ENCODE peak calls at places on chromosomes 13 and 19, in five cellular contexts. One of them, this sample, is unnamed. For H3K27me3, the result is how much of the 10 kb centered on the place peaks cover.

GRCh38 chr19:41548954-41549688 is 26.8 kb upstream of the CEACAM21 start:
- DNase-seq in thoracic aorta: no peak
- DNase-seq in colonic mucosa: no peak
- DNase-seq in thyroid gland: no peak
- DNase-seq in AG04450: no peak
- DNase-seq in this sample: no peak

GRCh38 chr19:20038358-20039202 is 725 bp downstream of the ZNF682 start:
- DNase-seq in thoracic aorta: no peak
- DNase-seq in thyroid gland: no peak
- DNase-seq in AG04450: no peak
- DNase-seq in colonic mucosa: no peak
- DNase-seq in this sample: no peak

GRCh38 chr13:63024458-63024857 is 1608.8 kb upstream of the PCDH20 start:
- DNase-seq in thyroid gland: no peak
- DNase-seq in colonic mucosa: no peak
- DNase-seq in thoracic aorta: no peak
- DNase-seq in AG04450: no peak
- DNase-seq in this sample: no peak

GRCh38 chr13:29850213-29850898 is at the start of gene UBL3:
- DNase-seq in thyroid gland: peak
- DNase-seq in AG04450: peak
- DNase-seq in colonic mucosa: peak
- DNase-seq in thoracic aorta: peak
- DNase-seq in this sample: peak

GRCh38 chr13:41756198-41756885 is 204.6 kb downstream of the VWA8 start:
- DNase-seq in AG04450: no peak
- DNase-seq in thoracic aorta: no peak
- DNase-seq in colonic mucosa: no peak
- DNase-seq in thyroid gland: no peak
- DNase-seq in this sample: no peak

GRCh38 chr19:4089400-4089908 is 22.8 kb upstream of the ZBTB7A start:
- DNase-seq in thoracic aorta: no peak
- DNase-seq in colonic mucosa: peak
- DNase-seq in AG04450: no peak
- DNase-seq in thyroid gland: no peak
- DNase-seq in this sample: no peak

GRCh38 chr13:37481005-37481857 is 117.3 kb downstream of the POSTN start:
- DNase-seq in AG04450: no peak
- DNase-seq in thyroid gland: no peak
- DNase-seq in thoracic aorta: no peak
- DNase-seq in colonic mucosa: no peak
- DNase-seq in this sample: no peak

GRCh38 chr19:4327877-4328242 is 10.8 kb downstream of the STAP2 start:
- DNase-seq in thoracic aorta: no peak
- DNase-seq in thyroid gland: no peak
- DNase-seq in colonic mucosa: no peak
- DNase-seq in AG04450: no peak
- DNase-seq in this sample: no peak

GRCh38 chr13:48448963-48449614 is 36.2 kb upstream of the LPAR6 start:
- DNase-seq in thoracic aorta: no peak
- DNase-seq in colonic mucosa: no peak
- DNase-seq in thyroid gland: no peak
- DNase-seq in AG04450: peak
- DNase-seq in this sample: no peak

GRCh38 chr19:53365899-53366493 is 491 bp downstream of the ZNF525 start:
- DNase-seq in thoracic aorta: no peak
- DNase-seq in thyroid gland: peak
- DNase-seq in colonic mucosa: peak
- DNase-seq in AG04450: no peak
- DNase-seq in this sample: no peak

GRCh38 chr19:10104665-10105221 is 1.4 kb upstream of the PPAN start:
- DNase-seq in thyroid gland: no peak
- DNase-seq in AG04450: no peak
- DNase-seq in thoracic aorta: no peak
- DNase-seq in colonic mucosa: peak
- DNase-seq in this sample: no peak

GRCh38 chr19:54436031-54436523 is 12.9 kb upstream of the LENG8 start:
- DNase-seq in colonic mucosa: no peak
- DNase-seq in thoracic aorta: no peak
- DNase-seq in thyroid gland: no peak
- DNase-seq in AG04450: no peak
- DNase-seq in this sample: no peak

GRCh38 chr19:18650048-18650435 is 13.2 kb downstream of the KLHL26 start:
- DNase-seq in thoracic aorta: no peak
- DNase-seq in thyroid gland: no peak
- DNase-seq in colonic mucosa: peak
- DNase-seq in AG04450: no peak
- DNase-seq in this sample: peak

GRCh38 chr13:97382276-97382675 is 51.7 kb upstream of the RAP2A start:
- DNase-seq in thyroid gland: no peak
- DNase-seq in AG04450: no peak
- DNase-seq in thoracic aorta: no peak
- DNase-seq in colonic mucosa: no peak
- DNase-seq in this sample: no peak

GRCh38 chr13:48532473-48533206 is at the start of gene RCBTB2:
- DNase-seq in AG04450: peak
- DNase-seq in thyroid gland: peak
- DNase-seq in colonic mucosa: peak
- DNase-seq in thoracic aorta: peak
- DNase-seq in this sample: peak

GRCh38 chr13:20446900-20447299 is 78.8 kb downstream of the CRYL1 start:
- DNase-seq in colonic mucosa: no peak
- DNase-seq in thoracic aorta: no peak
- DNase-seq in AG04450: no peak
- DNase-seq in thyroid gland: no peak
- DNase-seq in this sample: no peak

GRCh38 chr13:53237696-53238095 is 209.1 kb downstream of the OLFM4 start:
- DNase-seq in thoracic aorta: no peak
- DNase-seq in colonic mucosa: no peak
- DNase-seq in AG04450: no peak
- DNase-seq in thyroid gland: no peak
- DNase-seq in this sample: no peak

GRCh38 chr13:46043647-46044046 is 8.9 kb downstream of the ZC3H13 start:
- DNase-seq in thoracic aorta: no peak
- DNase-seq in thyroid gland: no peak
- DNase-seq in colonic mucosa: no peak
- DNase-seq in AG04450: no peak
- DNase-seq in this sample: no peak

GRCh38 chr19:40493778-40494177 is 27.0 kb downstream of the SPTBN4 start:
- DNase-seq in colonic mucosa: no peak
- DNase-seq in thoracic aorta: no peak
- DNase-seq in thyroid gland: no peak
- DNase-seq in AG04450: no peak
- DNase-seq in this sample: no peak

GRCh38 chr19:19459707-19460251 is 54.3 kb downstream of the GATAD2A start:
- DNase-seq in thyroid gland: peak
- DNase-seq in thoracic aorta: no peak
- DNase-seq in AG04450: no peak
- DNase-seq in colonic mucosa: no peak
- DNase-seq in this sample: no peak

GRCh38 chr19:4456843-4457653 is 546 bp downstream of the UBXN6 start:
- DNase-seq in thyroid gland: peak
- DNase-seq in thoracic aorta: no peak
- DNase-seq in colonic mucosa: peak
- DNase-seq in AG04450: no peak
- DNase-seq in this sample: no peak

GRCh38 chr13:73248711-73249580 is 190.1 kb downstream of the KLF5 start:
- DNase-seq in thoracic aorta: no peak
- DNase-seq in thyroid gland: peak
- DNase-seq in colonic mucosa: peak
- DNase-seq in AG04450: peak
- DNase-seq in this sample: no peak

GRCh38 chr19:5789201-5789795 is 1.7 kb downstream of the DUS3L start:
- DNase-seq in colonic mucosa: no peak
- DNase-seq in thyroid gland: no peak
- DNase-seq in thoracic aorta: no peak
- DNase-seq in AG04450: no peak
- DNase-seq in this sample: no peak

GRCh38 chr19:28358604-28359003 is 854.3 kb downstream of the UQCRFS1 start:
- DNase-seq in thoracic aorta: no peak
- DNase-seq in thyroid gland: no peak
- DNase-seq in colonic mucosa: no peak
- DNase-seq in AG04450: no peak
- DNase-seq in this sample: no peak

GRCh38 chr19:49331616-49332055 is 3.6 kb upstream of the CD37 start:
- DNase-seq in AG04450: no peak
- DNase-seq in thyroid gland: peak
- DNase-seq in thoracic aorta: no peak
- DNase-seq in colonic mucosa: peak
- DNase-seq in this sample: no peak
- H3K27me3 ChIP-seq in AG04450: under half
- H3K27me3 ChIP-seq in thyroid gland: under half
- H3K27me3 ChIP-seq in thoracic aorta: under half
- H3K27me3 ChIP-seq in colonic mucosa: under half
- H3K27me3 ChIP-seq in this sample: under half

DNA sequence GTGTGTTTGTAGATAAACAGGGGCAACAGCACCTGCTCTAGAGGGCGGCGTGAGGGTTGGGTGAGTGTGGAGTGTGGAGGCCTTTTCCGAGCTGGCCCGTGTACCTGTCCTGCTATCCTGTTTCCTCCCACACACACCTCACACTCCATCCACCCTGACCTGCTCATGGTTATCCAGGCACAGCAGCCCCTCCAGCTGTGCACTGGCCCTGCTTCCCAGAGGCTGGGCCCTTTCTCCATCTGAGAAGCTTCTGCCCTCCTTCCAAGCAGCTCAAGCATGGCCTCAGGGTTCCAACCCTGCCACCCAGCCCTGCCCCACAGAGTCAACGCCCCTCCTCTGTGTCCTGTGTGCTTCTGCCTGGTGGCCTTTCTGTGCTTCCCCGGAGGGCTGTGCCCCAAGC is 86.9 kb downstream of the SOX1 start:
- DNase-seq in thyroid gland: no peak
- DNase-seq in thoracic aorta: no peak
- DNase-seq in colonic mucosa: no peak
- DNase-seq in AG04450: no peak
- DNase-seq in this sample: no peak
- H3K27me3 ChIP-seq in thyroid gland: under half
- H3K27me3 ChIP-seq in thoracic aorta: under half
- H3K27me3 ChIP-seq in colonic mucosa: under half
- H3K27me3 ChIP-seq in AG04450: under half
- H3K27me3 ChIP-seq in this sample: under half

GRCh38 chr19:50562329-50562728 is 5.9 kb downstream of the LRRC4B start:
- DNase-seq in thyroid gland: no peak
- DNase-seq in colonic mucosa: no peak
- DNase-seq in thoracic aorta: no peak
- DNase-seq in AG04450: no peak
- DNase-seq in this sample: no peak

GRCh38 chr19:50563597-50563996 is 4.6 kb downstream of the LRRC4B start:
- DNase-seq in thoracic aorta: no peak
- DNase-seq in colonic mucosa: no peak
- DNase-seq in thyroid gland: no peak
- DNase-seq in AG04450: no peak
- DNase-seq in this sample: no peak

GRCh38 chr19:50565984-50566903 is 2.0 kb downstream of the LRRC4B start:
- DNase-seq in AG04450: no peak
- DNase-seq in thoracic aorta: no peak
- DNase-seq in thyroid gland: no peak
- DNase-seq in colonic mucosa: no peak
- DNase-seq in this sample: no peak

GRCh38 chr19:50564229-50565105 is 3.8 kb downstream of the LRRC4B start:
- DNase-seq in AG04450: no peak
- DNase-seq in thoracic aorta: no peak
- DNase-seq in thyroid gland: no peak
- DNase-seq in colonic mucosa: no peak
- DNase-seq in this sample: no peak

DNA sequence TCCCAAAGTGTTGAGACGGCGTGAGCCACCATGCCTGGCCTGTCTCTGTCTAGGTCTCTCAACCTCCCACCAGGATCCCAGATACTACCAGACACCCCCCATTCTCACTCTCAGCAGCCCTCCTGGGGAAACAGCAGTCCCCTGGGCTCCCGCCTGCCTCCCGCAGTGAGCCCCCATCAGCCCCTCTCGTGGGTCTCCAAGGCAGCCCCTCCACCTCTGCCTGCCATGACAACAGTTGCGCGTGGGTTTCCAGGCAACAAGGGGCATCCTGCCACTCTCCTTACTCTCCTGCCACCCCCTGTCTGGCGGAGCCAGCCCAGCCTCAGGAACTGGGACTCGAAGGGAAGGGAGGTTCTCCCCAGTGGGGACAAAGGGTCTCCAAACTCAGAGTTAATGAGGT is 5.2 kb downstream of the LRRC4B start:
- DNase-seq in AG04450: no peak
- DNase-seq in colonic mucosa: no peak
- DNase-seq in thyroid gland: no peak
- DNase-seq in thoracic aorta: no peak
- DNase-seq in this sample: no peak
- H3K27me3 ChIP-seq in AG04450: under half
- H3K27me3 ChIP-seq in colonic mucosa: under half
- H3K27me3 ChIP-seq in thyroid gland: under half
- H3K27me3 ChIP-seq in thoracic aorta: under half
- H3K27me3 ChIP-seq in this sample: under half

DNA sequence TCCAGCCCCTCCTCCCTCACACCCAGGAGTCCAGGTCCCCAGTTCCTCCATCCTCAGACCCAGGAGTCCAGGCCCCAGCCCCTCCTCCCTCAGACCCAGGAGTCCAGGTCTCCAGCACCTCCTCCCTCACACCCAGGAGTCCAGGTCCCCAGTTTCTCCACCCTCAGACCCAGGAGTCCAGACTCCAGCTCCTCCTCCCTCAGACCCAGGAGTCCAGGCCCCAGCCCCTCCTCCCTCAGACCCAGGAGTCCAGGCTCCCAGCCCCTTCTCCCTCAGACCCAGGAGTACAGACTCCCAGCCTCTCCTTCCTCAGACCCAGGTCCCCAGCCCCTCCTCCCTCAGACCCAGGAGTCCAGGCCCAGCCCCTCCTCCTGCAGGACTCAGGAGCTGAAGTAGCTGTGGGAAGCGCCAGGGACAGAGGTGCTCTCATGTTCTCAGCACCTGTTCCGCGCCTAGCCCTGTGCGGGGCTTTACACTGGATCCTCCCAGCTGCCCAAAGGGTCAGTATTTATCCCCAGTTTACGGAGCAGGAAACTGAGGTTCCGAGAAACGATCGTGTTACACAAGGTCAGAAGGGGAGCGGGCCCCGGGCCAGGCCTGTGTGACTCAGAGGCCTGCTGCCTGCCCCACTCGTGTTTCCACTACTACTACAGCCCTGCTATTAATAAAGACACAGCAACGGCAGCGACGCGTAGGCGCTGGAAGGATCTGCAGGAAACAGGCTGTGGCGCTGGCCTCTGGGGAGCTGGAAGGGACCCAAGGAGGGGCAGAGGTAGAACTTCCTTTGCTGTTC is 1.7 kb upstream of the SBK3 start:
- DNase-seq in thyroid gland: peak
- DNase-seq in AG04450: peak
- DNase-seq in colonic mucosa: peak
- DNase-seq in thoracic aorta: peak
- DNase-seq in this sample: peak
- H3K27me3 ChIP-seq in thyroid gland: under half
- H3K27me3 ChIP-seq in AG04450: under half
- H3K27me3 ChIP-seq in colonic mucosa: under half
- H3K27me3 ChIP-seq in thoracic aorta: under half
- H3K27me3 ChIP-seq in this sample: under half